ENCODE peak calls at places on chromosomes 6 and 20, in nine cellular contexts. P is Calu3; T is GM04504; Z is heart left ventricle; H is NCI-H1092 treated with DMSO at 0.1 percent for 48 hours; U is activated naive CD8-positive, alpha-beta T cell treated with anti-CD3 and anti-CD28 coated beads, Interleukin-2, amount 50 U/mL, for 16 hours; K is prostate gland; L is stimulated activated CD4-positive, alpha-beta T cell treated with anti-CD3 and anti-CD28 coated beads, Interleukin-4, amount 100 ng/mL, for 48 hours; X is NCI-H2171 treated with DMSO at 0.1 percent for 48 hours. G is an unnamed sample.

GRCh38 chr6:22112490-22112889 is 184.3 kb downstream of the PRL start:
- DNase-seq in U (no peak), K (no peak), H (no peak), Z (no peak), P (no peak), X (no peak), L (no peak), T (no peak), G (no peak)

GRCh38 chr6:134010400-134010799 is 42.0 kb downstream of the SLC2A12 start:
- DNase-seq in U (no peak), X (no peak), P (no peak), Z (no peak), H (no peak), L (no peak), T (no peak), K (no peak), G (no peak)

GRCh38 chr6:44220913-44221290 is 2.5 kb upstream of the SLC29A1 start:
- DNase-seq in L (no peak), K (no peak), T (no peak), H (no peak), U (no peak), X (no peak), Z (no peak), P (no peak), G (no peak)

GRCh38 chr20:1267161-1267560 is 1.1 kb downstream of the SNPH start:
- DNase-seq in K (no peak), T (no peak), X (no peak), U (no peak), Z (no peak), H (no peak), L (no peak), P (no peak), G (no peak)

GRCh38 chr6:14974372-14974771 is 271.5 kb upstream of the JARID2 start:
- DNase-seq in L (no peak), T (no peak), H (no peak), Z (no peak), X (no peak), U (no peak), P (no peak), K (no peak), G (no peak)

GRCh38 chr6:39850897-39851296 is 58.7 kb downstream of the DAAM2 start:
- DNase-seq in X (peak; percentile 11), U (no peak), T (no peak), L (no peak), H (no peak), K (no peak), P (no peak), Z (no peak), G (no peak)

GRCh38 chr20:3648941-3649340 is 14.3 kb downstream of the GFRA4 start:
- DNase-seq in T (no peak), L (no peak), U (no peak), X (no peak), Z (no peak), K (no peak), H (no peak), P (no peak), G (no peak)

GRCh38 chr6:11712760-11713159 is 65.8 kb downstream of the ADTRP start:
- DNase-seq in L (no peak), H (no peak), X (no peak), Z (no peak), U (peak; percentile 21), P (no peak), K (no peak), T (no peak), G (no peak)

GRCh38 chr6:46734867-46735719 is at the start of gene PLA2G7:
- DNase-seq in H (no peak), L (no peak), Z (peak; percentile 63), K (peak; percentile 53), U (no peak), X (no peak), T (no peak), P (peak; percentile 57), G (no peak)

GRCh38 chr6:473759-474453 is 82.4 kb downstream of the IRF4 start:
- DNase-seq in K (no peak), T (no peak), Z (no peak), L (no peak), H (no peak), X (no peak), P (no peak), U (no peak), G (no peak)

GRCh38 chr6:11585426-11586016 is 48.0 kb downstream of the TMEM170B start:
- DNase-seq in Z (no peak), T (peak; percentile 46), X (peak; percentile 58), L (no peak), P (no peak), H (peak; percentile 13), U (no peak), K (no peak), G (peak; percentile 55)

GRCh38 chr6:32086661-32087573 is 22.2 kb downstream of the TNXB start:
- DNase-seq in U (no peak), X (no peak), L (peak; percentile 9), H (no peak), T (peak; percentile 40), P (peak; percentile 36), K (no peak), Z (peak; percentile 71), G (peak; percentile 37)

GRCh38 chr6:110446405-110446804 is 30.0 kb downstream of the SLC22A16 start:
- DNase-seq in U (no peak), T (no peak), H (no peak), L (no peak), K (no peak), X (peak; percentile 15), Z (no peak), P (no peak), G (no peak)

GRCh38 chr20:24634855-24635254 is 165.4 kb downstream of the SYNDIG1 start:
- DNase-seq in Z (no peak), T (peak; percentile 85), K (no peak), P (no peak), U (no peak), H (peak; percentile 20), L (no peak), X (peak; percentile 63), G (peak; percentile 79)

GRCh38 chr6:51660767-51661166 is 426.6 kb downstream of the PKHD1 start:
- DNase-seq in H (no peak), Z (no peak), P (no peak), K (no peak), T (no peak), L (no peak), X (no peak), U (no peak), G (no peak)

GRCh38 chr6:157307661-157308060 is 15.7 kb downstream of the TMEM242 start:
- DNase-seq in Z (no peak), P (no peak), H (no peak), L (no peak), T (no peak), K (no peak), U (no peak), X (no peak), G (no peak)

GRCh38 chr6:163355471-163355991 is 59.0 kb upstream of the QKI start:
- DNase-seq in T (peak; percentile 28), K (no peak), H (no peak), X (no peak), L (no peak), P (peak; percentile 11), U (no peak), Z (peak; percentile 87), G (no peak)

GRCh38 chr6:29568021-29568420 is 8.5 kb upstream of the UBD start:
- DNase-seq in H (no peak), X (no peak), Z (no peak), U (no peak), T (no peak), L (no peak), K (no peak), P (no peak), G (no peak)

GRCh38 chr6:111555041-111555440 is 50.6 kb downstream of the TRAF3IP2 start:
- DNase-seq in K (no peak), T (peak; percentile 66), Z (no peak), P (no peak), U (no peak), L (no peak), X (no peak), H (peak; percentile 17), G (no peak)

GRCh38 chr20:36861625-36861874 is 14.4 kb upstream of the TLDC2 start:
- DNase-seq in U (no peak), H (no peak), L (no peak), P (no peak), X (no peak), K (no peak), T (no peak), Z (no peak), G (no peak)